ENCODE peak calls at places on chromosomes 6 and 20, in nine cellular contexts. One of them, this sample, is unnamed.

GRCh38 chr6:106099235-106099537 is 13.1 kb downstream of the PRDM1 start:
- DNase-seq in HFFc6: no peak
- DNase-seq in activated CD8-positive, alpha-beta memory T cell treated with anti-CD3 and anti-CD28 coated beads for 1 hour: no peak
- DNase-seq in AG08396: no peak
- DNase-seq in mesenteric fat pad: no peak
- DNase-seq in SK-MEL-5: no peak
- DNase-seq in fibroblast of the aortic adventitia: peak; percentile 49
- DNase-seq in cardiac septum: no peak
- DNase-seq in GM18507: no peak
- DNase-seq in this sample: no peak

GRCh38 chr6:108484016-108484415 is 76.7 kb upstream of the FOXO3 start:
- DNase-seq in HFFc6: no peak
- DNase-seq in activated CD8-positive, alpha-beta memory T cell treated with anti-CD3 and anti-CD28 coated beads for 1 hour: no peak
- DNase-seq in AG08396: no peak
- DNase-seq in mesenteric fat pad: no peak
- DNase-seq in SK-MEL-5: no peak
- DNase-seq in fibroblast of the aortic adventitia: no peak
- DNase-seq in cardiac septum: no peak
- DNase-seq in GM18507: no peak
- DNase-seq in this sample: no peak

GRCh38 chr6:10383312-10384063 is 31.4 kb downstream of the TFAP2A start:
- DNase-seq in HFFc6: no peak
- DNase-seq in activated CD8-positive, alpha-beta memory T cell treated with anti-CD3 and anti-CD28 coated beads for 1 hour: no peak
- DNase-seq in AG08396: no peak
- DNase-seq in mesenteric fat pad: no peak
- DNase-seq in SK-MEL-5: peak; percentile 82
- DNase-seq in fibroblast of the aortic adventitia: no peak
- DNase-seq in cardiac septum: no peak
- DNase-seq in GM18507: no peak
- DNase-seq in this sample: no peak

GRCh38 chr6:4809999-4810918 is 34.1 kb downstream of the CDYL start:
- DNase-seq in HFFc6: peak; percentile 74
- DNase-seq in activated CD8-positive, alpha-beta memory T cell treated with anti-CD3 and anti-CD28 coated beads for 1 hour: no peak
- DNase-seq in AG08396: no peak
- DNase-seq in mesenteric fat pad: no peak
- DNase-seq in SK-MEL-5: no peak
- DNase-seq in fibroblast of the aortic adventitia: peak; percentile 68
- DNase-seq in cardiac septum: no peak
- DNase-seq in GM18507: no peak
- DNase-seq in this sample: no peak

GRCh38 chr6:16413399-16413798 is 175.0 kb downstream of the GMPR start:
- DNase-seq in HFFc6: no peak
- DNase-seq in activated CD8-positive, alpha-beta memory T cell treated with anti-CD3 and anti-CD28 coated beads for 1 hour: no peak
- DNase-seq in AG08396: no peak
- DNase-seq in mesenteric fat pad: no peak
- DNase-seq in SK-MEL-5: no peak
- DNase-seq in fibroblast of the aortic adventitia: no peak
- DNase-seq in cardiac septum: no peak
- DNase-seq in GM18507: no peak
- DNase-seq in this sample: no peak

GRCh38 chr6:24658573-24659511 is 7.9 kb downstream of the TDP2 start:
- DNase-seq in HFFc6: peak; percentile 64
- DNase-seq in activated CD8-positive, alpha-beta memory T cell treated with anti-CD3 and anti-CD28 coated beads for 1 hour: no peak
- DNase-seq in AG08396: peak; percentile 60
- DNase-seq in mesenteric fat pad: no peak
- DNase-seq in SK-MEL-5: peak; percentile 58
- DNase-seq in fibroblast of the aortic adventitia: peak; percentile 82
- DNase-seq in cardiac septum: no peak
- DNase-seq in GM18507: no peak
- DNase-seq in this sample: no peak

GRCh38 chr6:41561931-41562632 is 15.9 kb downstream of the FOXP4 start:
- DNase-seq in HFFc6: no peak
- DNase-seq in activated CD8-positive, alpha-beta memory T cell treated with anti-CD3 and anti-CD28 coated beads for 1 hour: no peak
- DNase-seq in AG08396: no peak
- DNase-seq in mesenteric fat pad: no peak
- DNase-seq in SK-MEL-5: no peak
- DNase-seq in fibroblast of the aortic adventitia: no peak
- DNase-seq in cardiac septum: no peak
- DNase-seq in GM18507: no peak
- DNase-seq in this sample: no peak

GRCh38 chr20:63736893-63737689 is 627 bp downstream of the LIME1 start:
- DNase-seq in HFFc6: no peak
- DNase-seq in activated CD8-positive, alpha-beta memory T cell treated with anti-CD3 and anti-CD28 coated beads for 1 hour: peak; percentile 43
- DNase-seq in AG08396: no peak
- DNase-seq in mesenteric fat pad: no peak
- DNase-seq in SK-MEL-5: no peak
- DNase-seq in fibroblast of the aortic adventitia: no peak
- DNase-seq in cardiac septum: no peak
- DNase-seq in GM18507: no peak
- DNase-seq in this sample: no peak

GRCh38 chr6:108027594-108027993 is 46.9 kb downstream of the OSTM1 start:
- DNase-seq in HFFc6: no peak
- DNase-seq in activated CD8-positive, alpha-beta memory T cell treated with anti-CD3 and anti-CD28 coated beads for 1 hour: no peak
- DNase-seq in AG08396: no peak
- DNase-seq in mesenteric fat pad: no peak
- DNase-seq in SK-MEL-5: no peak
- DNase-seq in fibroblast of the aortic adventitia: peak; percentile 25
- DNase-seq in cardiac septum: no peak
- DNase-seq in GM18507: no peak
- DNase-seq in this sample: no peak

GRCh38 chr20:11387189-11387754 is 530.4 kb upstream of the BTBD3 start:
- DNase-seq in HFFc6: peak; percentile 81
- DNase-seq in activated CD8-positive, alpha-beta memory T cell treated with anti-CD3 and anti-CD28 coated beads for 1 hour: no peak
- DNase-seq in AG08396: peak; percentile 9
- DNase-seq in mesenteric fat pad: no peak
- DNase-seq in SK-MEL-5: no peak
- DNase-seq in fibroblast of the aortic adventitia: peak; percentile 92
- DNase-seq in cardiac septum: no peak
- DNase-seq in GM18507: no peak
- DNase-seq in this sample: no peak

GRCh38 chr6:167826230-167827061 is at the start of gene AFDN:
- DNase-seq in HFFc6: peak; percentile 36
- DNase-seq in activated CD8-positive, alpha-beta memory T cell treated with anti-CD3 and anti-CD28 coated beads for 1 hour: peak; percentile 51
- DNase-seq in AG08396: peak; percentile 92
- DNase-seq in mesenteric fat pad: no peak
- DNase-seq in SK-MEL-5: peak; percentile 49
- DNase-seq in fibroblast of the aortic adventitia: peak; percentile 30
- DNase-seq in cardiac septum: peak; percentile 84
- DNase-seq in GM18507: peak; percentile 73
- DNase-seq in this sample: peak; percentile 87

GRCh38 chr20:23224806-23225205 is 125.8 kb upstream of the NXT1 start:
- DNase-seq in HFFc6: no peak
- DNase-seq in activated CD8-positive, alpha-beta memory T cell treated with anti-CD3 and anti-CD28 coated beads for 1 hour: no peak
- DNase-seq in AG08396: no peak
- DNase-seq in mesenteric fat pad: peak; percentile 69
- DNase-seq in SK-MEL-5: no peak
- DNase-seq in fibroblast of the aortic adventitia: no peak
- DNase-seq in cardiac septum: no peak
- DNase-seq in GM18507: no peak
- DNase-seq in this sample: no peak

GRCh38 chr20:17747431-17747846 is 47.7 kb downstream of the BANF2 start:
- DNase-seq in HFFc6: peak; percentile 87
- DNase-seq in activated CD8-positive, alpha-beta memory T cell treated with anti-CD3 and anti-CD28 coated beads for 1 hour: no peak
- DNase-seq in AG08396: peak; percentile 86
- DNase-seq in mesenteric fat pad: no peak
- DNase-seq in SK-MEL-5: no peak
- DNase-seq in fibroblast of the aortic adventitia: peak; percentile 79
- DNase-seq in cardiac septum: no peak
- DNase-seq in GM18507: no peak
- DNase-seq in this sample: no peak

GRCh38 chr6:127959869-127960268 is 59.0 kb upstream of the THEMIS start:
- DNase-seq in HFFc6: no peak
- DNase-seq in activated CD8-positive, alpha-beta memory T cell treated with anti-CD3 and anti-CD28 coated beads for 1 hour: no peak
- DNase-seq in AG08396: no peak
- DNase-seq in mesenteric fat pad: no peak
- DNase-seq in SK-MEL-5: no peak
- DNase-seq in fibroblast of the aortic adventitia: no peak
- DNase-seq in cardiac septum: no peak
- DNase-seq in GM18507: no peak
- DNase-seq in this sample: no peak

GRCh38 chr20:39195495-39196129 is 233.5 kb downstream of the DHX35 start:
- DNase-seq in HFFc6: no peak
- DNase-seq in activated CD8-positive, alpha-beta memory T cell treated with anti-CD3 and anti-CD28 coated beads for 1 hour: no peak
- DNase-seq in AG08396: no peak
- DNase-seq in mesenteric fat pad: no peak
- DNase-seq in SK-MEL-5: no peak
- DNase-seq in fibroblast of the aortic adventitia: no peak
- DNase-seq in cardiac septum: no peak
- DNase-seq in GM18507: no peak
- DNase-seq in this sample: no peak

GRCh38 chr20:46000571-46001145 is 8.1 kb upstream of the MMP9 start:
- DNase-seq in HFFc6: no peak
- DNase-seq in activated CD8-positive, alpha-beta memory T cell treated with anti-CD3 and anti-CD28 coated beads for 1 hour: no peak
- DNase-seq in AG08396: no peak
- DNase-seq in mesenteric fat pad: no peak
- DNase-seq in SK-MEL-5: no peak
- DNase-seq in fibroblast of the aortic adventitia: no peak
- DNase-seq in cardiac septum: no peak
- DNase-seq in GM18507: no peak
- DNase-seq in this sample: no peak

GRCh38 chr20:31638317-31638716 is 605 bp downstream of the COX4I2 start:
- DNase-seq in HFFc6: no peak
- DNase-seq in activated CD8-positive, alpha-beta memory T cell treated with anti-CD3 and anti-CD28 coated beads for 1 hour: no peak
- DNase-seq in AG08396: no peak
- DNase-seq in mesenteric fat pad: no peak
- DNase-seq in SK-MEL-5: no peak
- DNase-seq in fibroblast of the aortic adventitia: no peak
- DNase-seq in cardiac septum: no peak
- DNase-seq in GM18507: no peak
- DNase-seq in this sample: no peak

GRCh38 chr6:31304683-31305082 is 32.8 kb upstream of the HLA-C start:
- DNase-seq in HFFc6: no peak
- DNase-seq in activated CD8-positive, alpha-beta memory T cell treated with anti-CD3 and anti-CD28 coated beads for 1 hour: no peak
- DNase-seq in AG08396: no peak
- DNase-seq in mesenteric fat pad: no peak
- DNase-seq in SK-MEL-5: no peak
- DNase-seq in fibroblast of the aortic adventitia: no peak
- DNase-seq in cardiac septum: no peak
- DNase-seq in GM18507: no peak
- DNase-seq in this sample: no peak

GRCh38 chr20:57409672-57410397 is 18.6 kb downstream of the RBM38 start:
- DNase-seq in HFFc6: no peak
- DNase-seq in activated CD8-positive, alpha-beta memory T cell treated with anti-CD3 and anti-CD28 coated beads for 1 hour: no peak
- DNase-seq in AG08396: no peak
- DNase-seq in mesenteric fat pad: no peak
- DNase-seq in SK-MEL-5: no peak
- DNase-seq in fibroblast of the aortic adventitia: no peak
- DNase-seq in cardiac septum: no peak
- DNase-seq in GM18507: no peak
- DNase-seq in this sample: no peak